ENCODE peak calls at places on chromosome 14, in four cellular contexts. One of them, this sample, is unnamed.

GRCh38 chr14:73426877-73427276 is 31.5 kb downstream of the NUMB start:
- DNase-seq in GM12878: no peak
- DNase-seq in K562: no peak
- DNase-seq in HepG2: no peak
- DNase-seq in this sample: no peak

GRCh38 chr14:84797326-84797725 is 732.6 kb upstream of the FLRT2 start:
- DNase-seq in GM12878: no peak
- DNase-seq in HepG2: no peak
- DNase-seq in K562: no peak
- DNase-seq in this sample: no peak

GRCh38 chr14:101120636-101121398 is 217.3 kb upstream of the RTL1 start:
- DNase-seq in K562: no peak
- DNase-seq in HepG2: no peak
- DNase-seq in GM12878: no peak
- DNase-seq in this sample: no peak

GRCh38 chr14:63672417-63673180 is 30.9 kb upstream of the WDR89 start:
- DNase-seq in K562: no peak
- DNase-seq in HepG2: no peak
- DNase-seq in GM12878: peak
- DNase-seq in this sample: no peak

GRCh38 chr14:101354726-101355125 is 206.6 kb upstream of the DIO3 start:
- DNase-seq in HepG2: no peak
- DNase-seq in GM12878: no peak
- DNase-seq in K562: no peak
- DNase-seq in this sample: no peak

GRCh38 chr14:71355324-71356201 is 448.3 kb downstream of the PCNX1 start:
- DNase-seq in HepG2: no peak
- DNase-seq in K562: peak
- DNase-seq in GM12878: no peak
- DNase-seq in this sample: no peak

GRCh38 chr14:51821822-51822221 is 38.6 kb upstream of the GNG2 start:
- DNase-seq in GM12878: no peak
- DNase-seq in K562: no peak
- DNase-seq in HepG2: no peak
- DNase-seq in this sample: no peak

GRCh38 chr14:59882957-59883356 is 12.4 kb upstream of the RTN1 start:
- DNase-seq in GM12878: no peak
- DNase-seq in K562: peak
- DNase-seq in HepG2: no peak
- DNase-seq in this sample: peak

GRCh38 chr14:101133068-101133467 is 229.5 kb upstream of the RTL1 start:
- DNase-seq in GM12878: no peak
- DNase-seq in K562: no peak
- DNase-seq in HepG2: no peak
- DNase-seq in this sample: no peak

GRCh38 chr14:65357091-65357490 is 55.4 kb upstream of the FUT8 start:
- DNase-seq in K562: no peak
- DNase-seq in GM12878: no peak
- DNase-seq in HepG2: no peak
- DNase-seq in this sample: no peak

GRCh38 chr14:37588667-37588955 is 6.4 kb downstream of the FOXA1 start:
- DNase-seq in K562: no peak
- DNase-seq in HepG2: peak
- DNase-seq in GM12878: no peak
- DNase-seq in this sample: no peak

GRCh38 chr14:105299654-105300541 is 903 bp downstream of the BRF1 start:
- DNase-seq in HepG2: no peak
- DNase-seq in K562: no peak
- DNase-seq in GM12878: no peak
- DNase-seq in this sample: no peak

GRCh38 chr14:61174395-61175386 is 106.4 kb downstream of the TMEM30B start:
- DNase-seq in GM12878: no peak
- DNase-seq in HepG2: no peak
- DNase-seq in K562: no peak
- DNase-seq in this sample: no peak

GRCh38 chr14:51298895-51299294 is 58.8 kb downstream of the TMX1 start:
- DNase-seq in GM12878: no peak
- DNase-seq in HepG2: no peak
- DNase-seq in K562: no peak
- DNase-seq in this sample: no peak

GRCh38 chr14:105380656-105381210 is 17.6 kb upstream of the TEX22 start:
- DNase-seq in HepG2: no peak
- DNase-seq in GM12878: no peak
- DNase-seq in K562: no peak
- DNase-seq in this sample: no peak

GRCh38 chr14:104755621-104756020 is 2.7 kb downstream of the SIVA1 start:
- DNase-seq in K562: no peak
- DNase-seq in GM12878: no peak
- DNase-seq in HepG2: no peak
- DNase-seq in this sample: no peak

GRCh38 chr14:89669209-89669608 is 252.2 kb upstream of the FOXN3 start:
- DNase-seq in K562: no peak
- DNase-seq in HepG2: no peak
- DNase-seq in GM12878: no peak
- DNase-seq in this sample: no peak

GRCh38 chr14:34356267-34356660 is 105.8 kb downstream of the SPTSSA start:
- DNase-seq in HepG2: no peak
- DNase-seq in K562: no peak
- DNase-seq in GM12878: no peak
- DNase-seq in this sample: no peak

GRCh38 chr14:104278214-104278534 is 139.8 kb downstream of the KIF26A start:
- DNase-seq in K562: no peak
- DNase-seq in GM12878: no peak
- DNase-seq in HepG2: no peak
- DNase-seq in this sample: no peak

GRCh38 chr14:90276627-90277367 is 20.4 kb downstream of the PSMC1 start:
- DNase-seq in HepG2: no peak
- DNase-seq in K562: no peak
- DNase-seq in GM12878: no peak
- DNase-seq in this sample: no peak

GRCh38 chr14:90610641-90611040 is 205.6 kb downstream of the TTC7B start:
- DNase-seq in GM12878: no peak
- DNase-seq in HepG2: no peak
- DNase-seq in K562: no peak
- DNase-seq in this sample: no peak

GRCh38 chr14:100526057-100526456 is 61.2 kb downstream of the BEGAIN start:
- DNase-seq in K562: no peak
- DNase-seq in GM12878: no peak
- DNase-seq in HepG2: no peak
- DNase-seq in this sample: no peak

GRCh38 chr14:51776102-51776894 is 84.1 kb upstream of the GNG2 start:
- DNase-seq in GM12878: no peak
- DNase-seq in HepG2: peak
- DNase-seq in K562: peak
- DNase-seq in this sample: peak

GRCh38 chr14:67186369-67186768 is 2.9 kb upstream of the GARIN2 start:
- DNase-seq in HepG2: no peak
- DNase-seq in K562: no peak
- DNase-seq in GM12878: no peak
- DNase-seq in this sample: no peak

GRCh38 chr14:105399441-105399775 is 1.1 kb downstream of the TEX22 start:
- DNase-seq in GM12878: no peak
- DNase-seq in HepG2: no peak
- DNase-seq in K562: no peak
- DNase-seq in this sample: no peak

GRCh38 chr14:103861413-103862392 is 14.3 kb upstream of the PPP1R13B start:
- DNase-seq in K562: no peak
- DNase-seq in GM12878: no peak
- DNase-seq in HepG2: no peak
- DNase-seq in this sample: no peak

GRCh38 chr14:54664961-54665360 is 98.0 kb downstream of the SAMD4A start:
- DNase-seq in HepG2: no peak
- DNase-seq in K562: no peak
- DNase-seq in GM12878: no peak
- DNase-seq in this sample: no peak

GRCh38 chr14:54658836-54659235 is 91.9 kb downstream of the SAMD4A start:
- DNase-seq in HepG2: no peak
- DNase-seq in GM12878: no peak
- DNase-seq in K562: no peak
- DNase-seq in this sample: no peak

GRCh38 chr14:54659365-54659764 is 92.4 kb downstream of the SAMD4A start:
- DNase-seq in HepG2: peak
- DNase-seq in K562: no peak
- DNase-seq in GM12878: no peak
- DNase-seq in this sample: no peak

GRCh38 chr14:54662491-54663116 is 95.7 kb downstream of the SAMD4A start:
- DNase-seq in GM12878: no peak
- DNase-seq in HepG2: peak
- DNase-seq in K562: no peak
- DNase-seq in this sample: no peak

DNA sequence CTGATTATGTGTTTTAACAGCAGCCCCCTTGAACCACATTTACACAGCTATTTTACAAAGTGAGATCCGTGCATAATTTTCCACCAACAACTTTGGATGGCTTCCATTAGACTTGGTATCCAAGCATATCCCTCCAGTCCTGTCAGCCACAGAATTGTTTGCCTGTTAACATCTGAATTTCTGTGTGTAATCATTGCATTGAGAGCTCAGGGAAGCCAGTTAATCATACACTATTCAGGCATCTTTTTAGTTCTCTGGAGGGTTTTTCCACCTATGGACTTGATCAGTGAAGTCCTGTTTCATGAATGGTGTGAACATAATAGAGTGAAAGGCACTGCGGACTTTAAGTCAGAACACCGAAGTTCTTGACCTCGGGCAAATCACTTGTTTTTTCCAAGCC is 93.8 kb downstream of the SAMD4A start:
- DNase-seq in GM12878: no peak
- DNase-seq in K562: no peak
- DNase-seq in HepG2: peak
- DNase-seq in this sample: no peak
- TF ChIP-seq TARDBP in GM12878: no peak
- TF ChIP-seq TARDBP in K562: no peak
- TF ChIP-seq TARDBP in HepG2: no peak
- TF ChIP-seq TARDBP in this sample: no peak

GRCh38 chr14:96626121-96626768 is 124.1 kb downstream of the PAPOLA start:
- DNase-seq in HepG2: no peak
- DNase-seq in GM12878: no peak
- DNase-seq in K562: no peak
- DNase-seq in this sample: no peak

GRCh38 chr14:96625436-96625945 is 123.3 kb downstream of the PAPOLA start:
- DNase-seq in K562: no peak
- DNase-seq in GM12878: no peak
- DNase-seq in HepG2: no peak
- DNase-seq in this sample: no peak

GRCh38 chr14:96627811-96628775 is 125.9 kb downstream of the PAPOLA start:
- DNase-seq in K562: no peak
- DNase-seq in GM12878: no peak
- DNase-seq in HepG2: no peak
- DNase-seq in this sample: no peak

GRCh38 chr14:96627386-96627785 is 125.2 kb downstream of the PAPOLA start:
- DNase-seq in GM12878: no peak
- DNase-seq in HepG2: no peak
- DNase-seq in K562: no peak
- DNase-seq in this sample: no peak

DNA sequence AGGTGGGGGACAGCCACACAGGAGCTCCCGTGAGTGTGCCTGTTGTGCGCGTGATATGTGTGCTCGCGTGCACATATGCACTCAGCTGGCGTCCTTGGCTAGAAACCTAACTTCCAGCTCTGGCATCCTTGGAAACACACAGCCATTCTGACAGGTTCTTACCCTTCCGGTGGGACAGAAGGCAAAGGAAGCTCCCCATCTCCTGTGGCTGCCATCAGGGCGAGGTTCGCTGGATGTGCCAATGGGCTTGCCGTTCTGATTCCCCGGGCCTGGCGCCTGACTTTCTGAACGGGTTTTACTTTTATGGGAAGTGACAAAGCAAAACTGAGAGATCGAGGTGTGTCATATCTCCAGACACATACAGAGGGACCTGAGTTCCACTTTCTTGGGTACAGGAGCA is 124.7 kb downstream of the PAPOLA start:
- DNase-seq in K562: no peak
- DNase-seq in HepG2: no peak
- DNase-seq in GM12878: no peak
- DNase-seq in this sample: no peak
- TF ChIP-seq TARDBP in K562: no peak
- TF ChIP-seq TARDBP in HepG2: no peak
- TF ChIP-seq TARDBP in GM12878: no peak
- TF ChIP-seq TARDBP in this sample: no peak

GRCh38 chr14:68692216-68692615 is 100.7 kb downstream of the ZFP36L1 start:
- DNase-seq in HepG2: no peak
- DNase-seq in GM12878: no peak
- DNase-seq in K562: no peak
- DNase-seq in this sample: no peak

GRCh38 chr14:68691031-68691864 is 101.6 kb downstream of the ZFP36L1 start:
- DNase-seq in HepG2: no peak
- DNase-seq in K562: peak
- DNase-seq in GM12878: no peak
- DNase-seq in this sample: no peak

GRCh38 chr14:68689426-68689825 is 103.4 kb downstream of the ZFP36L1 start:
- DNase-seq in HepG2: no peak
- DNase-seq in GM12878: no peak
- DNase-seq in K562: no peak
- DNase-seq in this sample: no peak

GRCh38 chr14:68688872-68689371 is 103.9 kb downstream of the ZFP36L1 start:
- DNase-seq in HepG2: no peak
- DNase-seq in K562: no peak
- DNase-seq in GM12878: no peak
- DNase-seq in this sample: no peak

DNA sequence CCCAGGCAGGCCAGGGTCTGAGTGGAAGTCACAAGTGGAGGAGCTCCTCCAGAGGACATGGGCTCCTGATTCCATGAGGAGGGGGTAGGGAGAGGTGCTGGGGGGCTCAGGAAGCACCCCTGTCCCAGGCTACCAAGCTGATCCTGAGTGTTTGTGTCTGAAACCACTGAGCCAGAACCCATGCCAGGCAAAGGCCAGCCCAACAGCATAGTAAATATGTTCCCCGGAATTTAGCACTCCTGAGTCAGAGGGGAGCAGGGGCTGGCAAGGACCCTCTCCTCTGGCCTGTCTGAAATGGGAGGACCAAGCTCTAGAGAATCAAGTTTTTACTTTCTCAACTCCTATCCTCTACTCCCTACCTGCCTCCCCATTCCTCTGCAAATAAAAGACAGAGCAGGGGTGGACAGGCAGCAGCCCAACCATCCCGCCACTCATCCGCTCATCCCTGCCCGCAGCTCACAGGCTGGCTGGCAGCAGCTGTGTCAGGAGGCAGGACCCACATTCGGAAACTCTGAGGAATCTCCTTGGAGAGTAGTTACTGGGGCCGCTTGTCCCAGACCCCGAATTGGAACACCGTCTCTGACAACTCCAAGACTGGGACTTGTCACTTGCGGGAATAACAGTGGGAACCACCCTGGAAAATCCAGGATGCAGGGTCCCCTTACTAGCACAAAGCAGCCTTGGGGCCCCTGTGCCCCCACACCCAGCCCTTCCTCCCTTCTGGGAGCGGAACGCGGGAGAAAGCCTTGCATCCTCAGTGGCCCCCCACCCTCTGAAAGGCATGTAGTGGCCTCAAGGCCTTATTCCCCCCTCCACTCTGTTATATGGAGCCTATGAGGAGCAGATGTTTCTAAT is 102.5 kb downstream of the ZFP36L1 start:
- DNase-seq in K562: no peak
- DNase-seq in HepG2: no peak
- DNase-seq in GM12878: no peak
- DNase-seq in this sample: no peak
- TF ChIP-seq TARDBP in K562: no peak
- TF ChIP-seq TARDBP in HepG2: no peak
- TF ChIP-seq TARDBP in GM12878: no peak
- TF ChIP-seq TARDBP in this sample: no peak

GRCh38 chr14:74951443-74952194 is 3.8 kb downstream of the PGF start:
- DNase-seq in HepG2: no peak
- DNase-seq in K562: no peak
- DNase-seq in GM12878: no peak
- DNase-seq in this sample: no peak
- TF ChIP-seq TARDBP in HepG2: peak
- TF ChIP-seq TARDBP in K562: no peak
- TF ChIP-seq TARDBP in GM12878: no peak
- TF ChIP-seq TARDBP in this sample: no peak